ENCODE peak calls at places on chromosomes 3 and 15, in seven cellular contexts. E is OCI-M1; M is hepatocyte; Y is posterior cingulate gyrus; D is transverse colon; W is effector CD4-positive, alpha-beta T cell; R is AG08395. T is an unnamed sample.

GRCh38 chr15:60370105-60370803 is 27.5 kb downstream of the ANXA2 start:
- DNase-seq in E (no peak), M (no peak), Y (no peak), D (no peak), W (no peak), R (no peak), T (no peak)

GRCh38 chr3:23079976-23080375 is 123.2 kb upstream of the UBE2E2 start:
- DNase-seq in E (peak; percentile 11), M (peak; percentile 49), Y (no peak), D (peak; percentile 52), W (no peak), R (no peak), T (no peak)

GRCh38 chr3:111324142-111324541 is 217.9 kb upstream of the CD96 start:
- DNase-seq in E (peak; percentile 30), M (no peak), Y (no peak), D (no peak), W (no peak), R (no peak), T (no peak)

GRCh38 chr15:52783191-52783829 is 6.8 kb downstream of the ONECUT1 start:
- DNase-seq in E (no peak), M (peak; percentile 68), Y (no peak), D (no peak), W (no peak), R (no peak), T (no peak)

GRCh38 chr3:159928071-159928491 is 60.6 kb upstream of the IL12A start:
- DNase-seq in E (no peak), M (no peak), Y (no peak), D (no peak), W (no peak), R (peak; percentile 36), T (no peak)

GRCh38 chr3:156892701-156893100 is 66.5 kb downstream of the LEKR1 start:
- DNase-seq in E (peak; percentile 19), M (no peak), Y (no peak), D (no peak), W (no peak), R (peak; percentile 49), T (no peak)

GRCh38 chr3:71309886-71310285 is 273.6 kb downstream of the FOXP1 start:
- DNase-seq in E (no peak), M (no peak), Y (no peak), D (no peak), W (no peak), R (peak; percentile 35), T (no peak)

GRCh38 chr3:171261487-171261886 is 198.7 kb downstream of the TNIK start:
- DNase-seq in E (no peak), M (no peak), Y (no peak), D (peak; percentile 24), W (no peak), R (no peak), T (no peak)

GRCh38 chr3:122572940-122573412 is 4.5 kb upstream of the PARP15 start:
- DNase-seq in E (peak; percentile 22), M (peak; percentile 23), Y (no peak), D (no peak), W (no peak), R (no peak), T (peak; percentile 30)

GRCh38 chr3:143433787-143434378 is 314.3 kb downstream of the CHST2 start:
- DNase-seq in E (peak; percentile 61), M (no peak), Y (no peak), D (no peak), W (no peak), R (no peak), T (no peak)

GRCh38 chr3:195001961-195002861 is 268.7 kb downstream of the XXYLT1 start:
- DNase-seq in E (peak; percentile 81), M (peak; percentile 77), Y (no peak), D (peak; percentile 78), W (no peak), R (peak; percentile 45), T (peak; percentile 19)

GRCh38 chr3:42906085-42906904 is at the start of gene ZNF662:
- DNase-seq in E (no peak), M (no peak), Y (peak; percentile 64), D (peak; percentile 42), W (no peak), R (peak; percentile 58), T (peak; percentile 27)

GRCh38 chr3:163726125-163726524 is 1352.2 kb downstream of the SI start:
- DNase-seq in E (no peak), M (no peak), Y (no peak), D (no peak), W (no peak), R (no peak), T (no peak)

GRCh38 chr3:110814170-110815007 is 257.2 kb upstream of the NECTIN3 start:
- DNase-seq in E (no peak), M (peak; percentile 23), Y (no peak), D (peak; percentile 14), W (no peak), R (peak; percentile 48), T (peak; percentile 13)

GRCh38 chr3:58178528-58179234 is 32.1 kb downstream of the DNASE1L3 start:
- DNase-seq in E (no peak), M (no peak), Y (no peak), D (peak; percentile 31), W (no peak), R (no peak), T (no peak)

GRCh38 chr15:50764331-50765201 is 940 bp downstream of the SPPL2A start:
- DNase-seq in E (peak; percentile 65), M (no peak), Y (no peak), D (no peak), W (no peak), R (no peak), T (no peak)

GRCh38 chr3:189455009-189455408 is 176.2 kb upstream of the TP63 start:
- DNase-seq in E (no peak), M (no peak), Y (no peak), D (no peak), W (no peak), R (no peak), T (no peak)

GRCh38 chr15:39646425-39646824 is 65.5 kb downstream of the THBS1 start:
- DNase-seq in E (no peak), M (no peak), Y (no peak), D (no peak), W (no peak), R (no peak), T (no peak)

GRCh38 chr15:36844453-36845094 is 255.8 kb downstream of the MEIS2 start:
- DNase-seq in E (no peak), M (peak; percentile 30), Y (no peak), D (no peak), W (no peak), R (no peak), T (no peak)

GRCh38 chr3:194485471-194485875 is 1.3 kb downstream of the ATP13A3 start:
- DNase-seq in E (peak; percentile 24), M (no peak), Y (no peak), D (no peak), W (no peak), R (no peak), T (no peak)

GRCh38 chr15:22231603-22232002 is 151.3 kb downstream of the OR4M2 start:
- DNase-seq in E (no peak), M (no peak), Y (no peak), D (no peak), W (no peak), R (no peak), T (no peak)

GRCh38 chr3:181311186-181311585 is 321.6 kb upstream of the DNAJC19 start:
- DNase-seq in E (no peak), M (no peak), Y (no peak), D (no peak), W (no peak), R (no peak), T (no peak)

GRCh38 chr3:18841422-18842343 is 306.6 kb upstream of the KCNH8 start:
- DNase-seq in E (no peak), M (no peak), Y (no peak), D (no peak), W (no peak), R (no peak), T (no peak)

GRCh38 chr3:13878711-13879101 is 1.2 kb downstream of the WNT7A start:
- DNase-seq in E (no peak), M (no peak), Y (no peak), D (no peak), W (no peak), R (no peak), T (no peak)

T was measured in activated gamma-delta T cell treated with Interleukin-2 at 50 U/mL for 16 hours.